ENCODE peak calls at places on chromosomes 3 and 15, in six cellular contexts. P is Panc1; M is hepatocyte; I is CD8-positive, alpha-beta T cell; V is IMR-90; D is GM12865. S is an unnamed sample.
A peak's percentile ranks its signal among the peaks of the same experiment; 100 is the strongest.

GRCh38 chr15:48955370-48955769 is 8.3 kb downstream of the SHC4 start:
- DNase-seq in V (no peak), M (no peak), I (no peak), D (no peak), P (no peak), S (no peak)

GRCh38 chr15:78617131-78617915 is 3.5 kb downstream of the CHRNA3 start:
- DNase-seq in P (no peak), M (peak; percentile 2), V (no peak), I (no peak), D (no peak), S (no peak)

GRCh38 chr3:161977063-161977462 is 480.5 kb downstream of the OTOL1 start:
- DNase-seq in M (no peak), D (peak; percentile 12), V (peak; percentile 44), P (no peak), I (no peak), S (peak; percentile 25)

GRCh38 chr3:188788621-188789081 is 383.1 kb upstream of the TPRG1 start:
- DNase-seq in I (peak; percentile 5), P (no peak), V (peak; percentile 97), D (peak; percentile 4), M (no peak), S (peak; percentile 72)

GRCh38 chr3:42780892-42781700 is 8.0 kb upstream of the CCDC13 start:
- DNase-seq in M (peak; percentile 86), I (no peak), P (no peak), D (peak; percentile 82), V (peak; percentile 80), S (peak; percentile 73)

GRCh38 chr3:113287818-113288648 is 76.7 kb downstream of the BOC start:
- DNase-seq in V (peak; percentile 72), D (peak; percentile 66), M (peak; percentile 77), I (peak; percentile 25), P (peak; percentile 87), S (peak; percentile 72)

GRCh38 chr3:21621396-21621695 is 129.7 kb downstream of the ZNF385D start:
- DNase-seq in V (peak; percentile 22), P (no peak), D (no peak), M (peak; percentile 51), I (no peak), S (peak; percentile 63)

GRCh38 chr15:68256675-68257450 is 20.7 kb upstream of the FEM1B start:
- DNase-seq in V (peak; percentile 68), P (no peak), D (peak; percentile 78), I (peak; percentile 53), M (peak; percentile 94), S (peak; percentile 97)

GRCh38 chr3:197554196-197554561 is 1.6 kb downstream of the BDH1 start:
- DNase-seq in D (no peak), P (no peak), V (no peak), I (no peak), M (no peak), S (no peak)

GRCh38 chr15:62124176-62124952 is 40.7 kb downstream of the C2CD4B start:
- DNase-seq in V (peak; percentile 20), I (no peak), P (peak; percentile 86), D (peak; percentile 56), M (no peak), S (peak; percentile 73)

GRCh38 chr15:55907797-55908196 is 85.6 kb downstream of the NEDD4 start:
- DNase-seq in M (peak; percentile 20), V (peak; percentile 99), P (peak; percentile 97), I (no peak), D (no peak), S (peak; percentile 98)

GRCh38 chr15:64854041-64854440 is 12.3 kb downstream of the PLEKHO2 start:
- DNase-seq in I (no peak), P (no peak), V (no peak), M (no peak), D (no peak), S (no peak)

GRCh38 chr15:37166402-37166801 is 66.1 kb upstream of the MEIS2 start:
- DNase-seq in I (no peak), P (no peak), V (no peak), M (no peak), D (peak; percentile 6), S (no peak)

DNA sequence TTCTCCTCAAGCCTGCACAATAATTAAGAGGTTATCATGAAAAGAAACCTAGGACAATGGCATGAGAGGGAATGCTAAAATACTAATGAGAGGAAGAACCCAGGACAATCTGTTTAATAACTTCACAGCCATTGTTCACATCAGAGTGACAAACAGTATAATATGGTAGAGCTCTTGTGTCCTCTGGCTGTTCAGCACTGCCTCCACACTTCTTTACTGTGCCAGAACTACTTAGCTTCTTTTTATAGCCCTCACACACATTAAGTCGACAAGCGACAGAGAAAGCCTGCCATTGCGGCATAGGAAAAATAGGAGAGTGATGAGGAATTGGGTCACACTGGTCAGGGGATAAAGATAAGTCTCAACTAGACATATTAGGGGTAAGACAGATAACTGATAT is 65.1 kb upstream of the MEIS2 start:
- DNase-seq in M (no peak), P (no peak), V (no peak), D (no peak), I (no peak), S (no peak)
- H3K4me3 ChIP-seq in M (no peak overlapping the region), P (no peak overlapping the region), V (no peak overlapping the region), D (no peak overlapping the region), I (no peak overlapping the region), S (no peak overlapping the region)

DNA sequence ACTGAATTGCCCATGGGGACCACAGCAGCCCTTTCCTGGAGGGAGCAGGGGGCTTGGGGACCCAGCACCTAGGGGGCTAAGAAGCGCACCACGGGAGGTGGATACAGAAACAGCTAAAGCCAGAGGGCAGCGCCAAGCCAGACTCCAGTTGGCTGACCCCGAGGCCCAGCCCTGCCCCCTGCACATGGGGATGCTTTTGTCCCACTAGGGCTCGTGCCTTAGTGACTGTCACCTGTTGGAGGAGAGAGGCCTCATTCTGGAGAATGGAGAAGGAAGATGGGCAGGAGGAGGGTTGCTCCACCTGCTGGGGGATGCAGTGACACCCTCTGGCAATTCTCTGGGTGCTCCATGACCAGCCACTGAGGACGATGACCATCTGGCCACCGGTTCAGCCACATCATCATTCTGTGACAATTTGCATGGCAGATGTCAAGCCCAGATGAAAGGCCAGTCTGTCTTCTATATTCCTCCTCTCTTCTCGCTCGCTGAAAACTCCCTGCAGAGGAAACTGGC is 167.8 kb upstream of the TLE3 start:
- DNase-seq in V (no peak), P (no peak), M (no peak), D (no peak), I (no peak), S (no peak)
- TF ChIP-seq CTCF in V (no peak), P (no peak), M (no peak), D (no peak), I (no peak), S (peak; percentile 12)

GRCh38 chr3:101637461-101637860 is 39.5 kb downstream of the ZBTB11 start:
- DNase-seq in M (no peak), V (no peak), P (no peak), I (no peak), D (no peak), S (no peak)
- H3K4me3 ChIP-seq in M (no peak overlapping the region), V (no peak overlapping the region), P (no peak overlapping the region), I (no peak overlapping the region), D (no peak overlapping the region), S (no peak overlapping the region)

DNA sequence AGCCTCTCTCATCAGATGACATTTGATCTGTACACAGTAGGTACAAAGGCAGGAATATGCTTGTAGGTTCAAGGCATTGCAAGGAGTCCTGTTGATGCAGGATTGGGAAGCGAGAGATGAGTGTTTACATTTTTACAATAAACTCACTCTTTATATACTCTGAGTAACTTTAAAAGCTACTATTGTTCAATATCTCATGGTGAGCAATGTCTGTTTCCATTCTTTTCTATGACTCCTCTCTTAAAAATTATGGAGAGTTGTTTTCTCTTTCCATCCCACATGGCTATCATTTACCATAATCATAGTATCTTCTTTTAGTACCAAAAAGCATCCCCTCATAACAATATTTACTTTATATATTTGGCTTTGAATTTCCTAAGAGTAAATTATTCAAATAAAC is 314.0 kb upstream of the CDIN1 start:
- DNase-seq in V (peak; percentile 67), I (no peak), P (no peak), M (no peak), D (no peak), S (no peak)
- TF ChIP-seq CTCF in V (no peak), I (no peak), P (no peak), M (no peak), D (no peak), S (no peak)

DNA sequence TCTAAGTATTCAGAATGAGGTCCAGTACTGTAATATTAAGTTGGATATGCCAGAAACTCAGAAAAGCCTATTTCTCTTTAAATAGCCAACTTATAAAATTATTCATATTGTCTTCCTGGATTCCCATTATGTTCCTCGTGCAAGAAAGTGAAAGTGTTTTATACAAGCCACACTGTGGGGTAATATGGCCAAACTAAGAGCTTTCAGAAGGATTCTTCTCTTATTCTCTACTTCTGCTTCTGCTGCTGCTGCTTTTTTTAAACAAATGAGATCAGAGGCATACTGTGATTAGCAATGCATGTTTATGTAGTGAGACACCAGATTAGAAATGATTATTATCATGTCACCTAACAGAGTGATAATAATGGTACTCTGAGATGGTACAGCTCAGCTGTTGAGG is 1026.5 kb upstream of the CFAP20DC start:
- DNase-seq in P (no peak), V (no peak), I (no peak), M (no peak), D (no peak), S (no peak)
- H3K4me3 ChIP-seq in P (no peak overlapping the region), V (no peak overlapping the region), I (no peak overlapping the region), M (no peak overlapping the region), D (no peak overlapping the region), S (no peak overlapping the region)

DNA sequence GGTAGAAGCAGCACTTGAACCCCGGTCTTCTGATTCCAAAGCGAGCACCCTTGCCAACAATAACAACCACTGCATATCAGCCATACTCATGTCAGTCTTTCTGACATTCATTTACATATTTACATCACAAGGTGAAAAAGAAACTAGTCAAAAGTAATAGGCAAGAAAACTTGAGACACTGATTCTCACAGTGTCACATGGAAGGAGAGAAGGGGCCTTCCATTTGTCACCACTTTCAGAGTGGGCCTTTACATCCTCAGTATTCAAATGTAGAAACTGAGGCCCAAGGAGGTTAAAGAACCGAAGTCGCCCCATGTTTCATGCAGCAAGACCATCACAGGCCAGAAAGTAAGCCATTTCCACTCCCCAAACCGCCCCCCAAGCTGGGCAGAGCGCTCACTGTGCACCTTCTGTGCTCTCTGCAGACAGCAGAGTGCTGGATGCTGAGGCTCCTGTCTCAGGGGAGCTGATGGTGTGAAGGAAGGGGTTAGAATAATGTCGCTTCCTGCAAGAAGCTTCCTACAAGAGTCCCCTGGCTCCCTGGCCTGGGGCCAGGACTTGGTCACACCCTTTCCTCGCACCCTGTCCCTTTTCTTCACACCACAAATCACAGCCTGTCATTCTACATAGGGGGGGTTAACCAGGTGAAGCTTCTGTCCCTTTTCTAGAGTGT is 260.1 kb downstream of the UACA start:
- DNase-seq in I (no peak), P (no peak), D (peak; percentile 73), V (no peak), M (no peak), S (no peak)
- TF ChIP-seq CTCF in I (no peak), P (no peak), D (no peak), V (no peak), M (no peak), S (no peak)